ENCODE peak calls at places on chromosomes 5 and 9, in six cellular contexts. Q is substantia nigra; M is activated naive CD4-positive, alpha-beta T cell treated with anti-CD3 and anti-CD28 coated beads for 36 hours; C is hypothalamus; G is left lung; R is activated T-helper 9 cell treated with anti-CD3 and anti-CD28 coated beads, Interleukin-2, amount 50 U/mL, for 16 hours. L is an unnamed sample.

GRCh38 chr5:131426011-131426410 is 162.2 kb downstream of the CDC42SE2 start:
- DNase-seq in C (no peak), G (no peak), M (no peak), Q (no peak), R (no peak), L (no peak)

GRCh38 chr5:151591144-151591819 is at the start of gene FAT2:
- DNase-seq in C (no peak), R (no peak), M (no peak), Q (no peak), G (no peak), L (no peak)

GRCh38 chr9:89872913-89873707 is 268.3 kb downstream of the GADD45G start:
- DNase-seq in Q (no peak), M (no peak), G (peak), R (no peak), C (no peak), L (no peak)

GRCh38 chr5:24222866-24223265 is 421.9 kb downstream of the CDH10 start:
- DNase-seq in C (no peak), R (no peak), M (no peak), Q (no peak), G (no peak), L (no peak)

GRCh38 chr9:135673941-135674340 is 10.8 kb downstream of the LCN9 start:
- DNase-seq in Q (no peak), C (no peak), R (no peak), M (no peak), G (no peak), L (no peak)

GRCh38 chr5:107979900-107980299 is 309.2 kb upstream of the EFNA5 start:
- DNase-seq in M (no peak), G (no peak), C (no peak), Q (no peak), R (no peak), L (no peak)

GRCh38 chr5:39164016-39164415 is 55.3 kb downstream of the FYB1 start:
- DNase-seq in C (no peak), Q (no peak), M (peak), G (peak), R (no peak), L (no peak)

GRCh38 chr9:120080781-120081180 is 499.2 kb downstream of the CDK5RAP2 start:
- DNase-seq in G (no peak), M (no peak), C (no peak), R (no peak), Q (no peak), L (no peak)

GRCh38 chr5:9209846-9210547 is 335.9 kb downstream of the SEMA5A start:
- DNase-seq in R (no peak), M (no peak), C (no peak), Q (no peak), G (no peak), L (no peak)

GRCh38 chr9:105114956-105115728 is 129.3 kb upstream of the SLC44A1 start:
- DNase-seq in G (peak), Q (no peak), R (no peak), C (no peak), M (peak), L (no peak)

GRCh38 chr5:132204330-132204729 is 23.3 kb downstream of the P4HA2 start:
- DNase-seq in G (no peak), C (no peak), R (no peak), M (no peak), Q (no peak), L (no peak)

L was measured in stimulated activated CD8-positive, alpha-beta memory T cell treated with anti-CD3 and anti-CD28 coated beads, Interleukin-4, amount 100 ng/mL, for 1 hour.